ENCODE peak calls at places on chromosomes 5 and 9, in five cellular contexts. One of them, this sample, is unnamed.
A peak's percentile ranks its signal among the peaks of the same experiment; 100 is the strongest.

GRCh38 chr9:90836396-90837080 is 34.9 kb downstream of the SYK start:
- DNase-seq in stimulated activated CD4-positive, alpha-beta T cell treated with anti-CD3 and anti-CD28 coated beads, Interleukin-2, amount 100 ng/mL, for 48 hours: no peak
- DNase-seq in GM13976: no peak
- DNase-seq in gastrocnemius medialis: no peak
- DNase-seq in CD4-positive, CD25-positive, alpha-beta regulatory T cell: no peak
- DNase-seq in this sample: no peak

GRCh38 chr5:431001-431710 is 11.8 kb upstream of the EXOC3 start:
- DNase-seq in GM13976: peak; percentile 81
- DNase-seq in gastrocnemius medialis: no peak
- DNase-seq in stimulated activated CD4-positive, alpha-beta T cell treated with anti-CD3 and anti-CD28 coated beads, Interleukin-2, amount 100 ng/mL, for 48 hours: peak; percentile 34
- DNase-seq in CD4-positive, CD25-positive, alpha-beta regulatory T cell: peak; percentile 20
- DNase-seq in this sample: peak; percentile 56

GRCh38 chr9:93172646-93173364 is 11.1 kb upstream of the WNK2 start:
- DNase-seq in GM13976: no peak
- DNase-seq in gastrocnemius medialis: no peak
- DNase-seq in stimulated activated CD4-positive, alpha-beta T cell treated with anti-CD3 and anti-CD28 coated beads, Interleukin-2, amount 100 ng/mL, for 48 hours: no peak
- DNase-seq in CD4-positive, CD25-positive, alpha-beta regulatory T cell: no peak
- DNase-seq in this sample: no peak

GRCh38 chr9:92686954-92687353 is 17.0 kb upstream of the IPPK start:
- DNase-seq in stimulated activated CD4-positive, alpha-beta T cell treated with anti-CD3 and anti-CD28 coated beads, Interleukin-2, amount 100 ng/mL, for 48 hours: no peak
- DNase-seq in CD4-positive, CD25-positive, alpha-beta regulatory T cell: no peak
- DNase-seq in GM13976: no peak
- DNase-seq in gastrocnemius medialis: no peak
- DNase-seq in this sample: peak; percentile 11

GRCh38 chr5:10432059-10433008 is 9.3 kb upstream of the ROPN1L start:
- DNase-seq in stimulated activated CD4-positive, alpha-beta T cell treated with anti-CD3 and anti-CD28 coated beads, Interleukin-2, amount 100 ng/mL, for 48 hours: no peak
- DNase-seq in CD4-positive, CD25-positive, alpha-beta regulatory T cell: no peak
- DNase-seq in GM13976: no peak
- DNase-seq in gastrocnemius medialis: peak; percentile 71
- DNase-seq in this sample: no peak

GRCh38 chr5:148913985-148914421 is 87.6 kb downstream of the ADRB2 start:
- DNase-seq in stimulated activated CD4-positive, alpha-beta T cell treated with anti-CD3 and anti-CD28 coated beads, Interleukin-2, amount 100 ng/mL, for 48 hours: no peak
- DNase-seq in CD4-positive, CD25-positive, alpha-beta regulatory T cell: no peak
- DNase-seq in gastrocnemius medialis: no peak
- DNase-seq in GM13976: no peak
- DNase-seq in this sample: peak; percentile 78

GRCh38 chr9:110977259-110977709 is 61.0 kb downstream of the LPAR1 start:
- DNase-seq in stimulated activated CD4-positive, alpha-beta T cell treated with anti-CD3 and anti-CD28 coated beads, Interleukin-2, amount 100 ng/mL, for 48 hours: no peak
- DNase-seq in gastrocnemius medialis: peak; percentile 25
- DNase-seq in CD4-positive, CD25-positive, alpha-beta regulatory T cell: no peak
- DNase-seq in GM13976: no peak
- DNase-seq in this sample: peak; percentile 76

GRCh38 chr9:114884787-114885452 is 45.5 kb downstream of the TNFSF8 start:
- DNase-seq in gastrocnemius medialis: no peak
- DNase-seq in CD4-positive, CD25-positive, alpha-beta regulatory T cell: no peak
- DNase-seq in GM13976: no peak
- DNase-seq in stimulated activated CD4-positive, alpha-beta T cell treated with anti-CD3 and anti-CD28 coated beads, Interleukin-2, amount 100 ng/mL, for 48 hours: no peak
- DNase-seq in this sample: no peak

GRCh38 chr5:90473321-90474234 is 993 bp downstream of the MBLAC2 start:
- DNase-seq in gastrocnemius medialis: peak; percentile 29
- DNase-seq in stimulated activated CD4-positive, alpha-beta T cell treated with anti-CD3 and anti-CD28 coated beads, Interleukin-2, amount 100 ng/mL, for 48 hours: peak; percentile 31
- DNase-seq in GM13976: peak; percentile 45
- DNase-seq in CD4-positive, CD25-positive, alpha-beta regulatory T cell: no peak
- DNase-seq in this sample: peak; percentile 42

GRCh38 chr9:32378496-32378895 is 5.9 kb upstream of the ACO1 start:
- DNase-seq in CD4-positive, CD25-positive, alpha-beta regulatory T cell: peak; percentile 64
- DNase-seq in gastrocnemius medialis: no peak
- DNase-seq in GM13976: peak; percentile 57
- DNase-seq in stimulated activated CD4-positive, alpha-beta T cell treated with anti-CD3 and anti-CD28 coated beads, Interleukin-2, amount 100 ng/mL, for 48 hours: no peak
- DNase-seq in this sample: peak; percentile 86

GRCh38 chr9:129111143-129111761 is at the start of gene PTPA:
- DNase-seq in gastrocnemius medialis: peak; percentile 88
- DNase-seq in GM13976: peak; percentile 96
- DNase-seq in CD4-positive, CD25-positive, alpha-beta regulatory T cell: peak; percentile 88
- DNase-seq in stimulated activated CD4-positive, alpha-beta T cell treated with anti-CD3 and anti-CD28 coated beads, Interleukin-2, amount 100 ng/mL, for 48 hours: peak; percentile 83
- DNase-seq in this sample: peak; percentile 90

This sample was measured in fibroblast of pulmonary artery.